ENCODE peak calls at places on chromosomes 16 and 17, in seven cellular contexts. E, R, U, D, B, H and A are unnamed samples.

GRCh38 chr17:29615492-29616299 is 7.0 kb downstream of the CORO6 start:
- DNase-seq in E (peak; percentile 79), R (peak; percentile 72), U (peak; percentile 80), D (peak; percentile 92), B (peak; percentile 61), H (peak; percentile 94), A (peak; percentile 87)

GRCh38 chr16:14496786-14497185 is 133.3 kb downstream of the PARN start:
- DNase-seq in E (no peak), R (no peak), U (no peak), D (no peak), B (no peak), H (no peak), A (no peak)

GRCh38 chr17:78369791-78370381 is 8.6 kb upstream of the PGS1 start:
- DNase-seq in E (no peak), R (no peak), U (no peak), D (no peak), B (no peak), H (no peak), A (no peak)

GRCh38 chr17:27489045-27489715 is 32.9 kb downstream of the KSR1 start:
- DNase-seq in E (peak; percentile 64), R (peak; percentile 33), U (peak; percentile 44), D (peak; percentile 50), B (no peak), H (peak; percentile 87), A (peak; percentile 62)

GRCh38 chr17:50872710-50873424 is 6.7 kb upstream of the TOB1 start:
- DNase-seq in E (peak; percentile 63), R (peak; percentile 46), U (peak; percentile 90), D (peak; percentile 48), B (no peak), H (peak; percentile 77), A (peak; percentile 67)

GRCh38 chr17:50267074-50267841 is 7.0 kb upstream of the TMEM92 start:
- DNase-seq in E (no peak), R (no peak), U (peak; percentile 68), D (no peak), B (no peak), H (peak; percentile 64), A (peak; percentile 60)

GRCh38 chr17:21239680-21240374 is 13.4 kb downstream of the NATD1 start:
- DNase-seq in E (peak; percentile 20), R (peak; percentile 24), U (peak; percentile 36), D (no peak), B (no peak), H (no peak), A (peak; percentile 58)

GRCh38 chr16:51922476-51922875 is 624.5 kb downstream of the TOX3 start:
- DNase-seq in E (no peak), R (peak; percentile 98), U (no peak), D (no peak), B (no peak), H (no peak), A (no peak)

GRCh38 chr17:40862985-40863733 is 3.9 kb downstream of the KRT12 start:
- DNase-seq in E (peak; percentile 9), R (no peak), U (no peak), D (no peak), B (no peak), H (no peak), A (peak; percentile 5)
- TF ChIP-seq CTCF in E (peak; percentile 49), R (peak; percentile 46), U (peak; percentile 4), D (no peak), B (peak; percentile 56), H (no peak), A (peak; percentile 56)

DNA sequence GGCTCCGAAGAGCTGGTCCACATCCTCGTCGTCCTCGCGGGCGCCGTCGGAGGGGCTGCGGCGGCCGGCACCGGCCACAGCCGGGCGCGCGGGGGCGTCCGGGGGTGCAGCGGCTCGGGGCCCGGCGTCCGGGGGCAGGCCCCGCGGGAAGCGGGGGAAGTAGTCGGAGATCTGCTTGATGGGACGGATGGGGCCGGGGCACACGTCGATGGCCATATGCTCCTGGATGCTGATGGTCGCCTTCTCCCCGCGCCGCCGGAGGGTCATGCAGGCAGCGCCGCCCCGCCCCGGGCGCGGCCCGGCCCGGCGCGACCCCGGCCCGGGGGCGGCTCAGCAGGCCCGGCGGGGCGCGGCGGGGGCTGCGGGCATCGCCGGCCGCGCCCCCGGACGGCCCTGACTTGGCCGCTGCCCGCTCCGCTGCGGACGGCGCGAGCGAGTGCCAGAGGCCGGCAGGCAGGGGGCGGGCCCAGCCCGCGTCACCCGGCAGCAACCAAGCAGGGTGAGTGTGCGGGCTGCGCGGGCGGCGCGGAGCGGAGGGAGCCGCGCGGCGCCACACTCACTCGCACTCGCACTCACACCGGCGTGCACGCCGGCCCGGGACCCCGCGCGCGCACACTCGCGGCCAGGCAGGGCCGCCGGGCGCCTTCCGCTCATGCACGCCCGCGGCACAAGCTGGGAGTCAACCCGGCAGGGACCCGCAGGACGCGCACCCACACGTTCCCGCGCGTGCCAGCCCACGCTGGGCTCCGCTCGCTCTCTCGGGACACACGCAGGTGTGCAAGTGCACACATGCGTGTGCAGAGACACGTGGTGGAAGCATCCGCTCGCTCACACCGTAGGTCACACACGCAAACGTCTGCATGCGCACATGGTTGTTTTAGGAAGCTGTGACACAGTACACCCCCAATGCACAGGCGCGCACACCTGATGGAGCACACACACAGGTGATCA is at the start of gene DOC2B:
- DNase-seq in E (peak; percentile 58), R (peak; percentile 27), U (peak; percentile 30), D (peak; percentile 69), B (peak; percentile 17), H (no peak), A (peak; percentile 26)
- H3K4me3 ChIP-seq in E (no peak within 1 kb of the TSS), R (peak within 1 kb of the TSS; percentile 37), U (no peak within 1 kb of the TSS), D (peak within 1 kb of the TSS; percentile 75), B (no peak within 1 kb of the TSS), H (no peak within 1 kb of the TSS), A (no peak within 1 kb of the TSS)

DNA sequence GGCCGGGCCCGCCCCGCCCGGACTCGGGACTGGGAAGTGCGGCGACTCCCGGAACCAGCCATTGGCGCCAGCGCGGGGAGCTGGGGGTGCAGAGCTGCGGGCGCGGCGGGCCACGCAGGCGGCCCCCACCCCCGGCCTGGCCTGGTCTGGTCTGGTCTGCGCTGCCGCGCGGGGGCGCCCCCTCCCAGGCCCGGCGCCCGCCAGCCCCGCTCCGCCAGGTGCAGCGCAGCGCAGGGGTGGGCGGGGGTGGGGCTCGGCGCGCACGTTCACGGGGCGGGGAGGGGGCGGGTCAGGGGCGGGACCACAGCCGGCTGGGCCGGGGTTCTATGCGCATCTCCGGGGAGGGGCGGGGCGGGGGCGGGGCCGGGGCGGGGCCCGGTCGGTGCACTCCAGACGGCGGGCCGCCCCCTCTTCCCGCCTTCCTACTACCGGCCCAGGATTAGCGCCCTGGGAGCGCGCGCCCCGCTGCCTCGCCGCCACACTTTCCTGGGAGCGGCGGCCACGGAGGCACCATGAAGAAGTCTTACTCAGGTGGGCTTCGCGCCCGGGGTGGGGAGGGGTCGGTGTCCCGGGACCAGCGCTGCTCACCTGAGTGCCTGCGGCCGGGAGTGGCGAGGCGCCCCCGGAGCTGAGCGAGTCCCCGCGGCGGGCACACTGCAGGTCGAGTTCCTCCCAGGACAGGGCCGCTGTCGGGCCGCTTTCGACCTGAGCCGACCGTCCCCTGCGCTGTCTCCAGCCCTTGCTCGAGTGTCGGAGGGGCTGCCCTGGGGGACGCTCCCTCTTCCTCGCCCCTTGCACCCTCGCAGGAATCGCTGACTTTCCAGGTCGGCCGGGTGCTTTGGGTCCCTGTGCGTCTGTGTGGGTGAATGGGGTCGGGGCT is 140.5 kb downstream of the SEC14L1 start:
- DNase-seq in E (peak; percentile 45), R (peak; percentile 33), U (no peak), D (peak; percentile 74), B (no peak), H (peak; percentile 76), A (no peak)
- TF ChIP-seq CTCF in E (no peak), R (peak; percentile 27), U (no peak), D (no peak), B (no peak), H (peak; percentile 15), A (no peak)

GRCh38 chr16:20906225-20906870 is 5.8 kb downstream of the LYRM1 start:
- DNase-seq in E (peak; percentile 94), R (peak; percentile 49), U (peak; percentile 93), D (no peak), B (no peak), H (no peak), A (peak; percentile 96)
- H3K4me3 ChIP-seq in E (no peak overlapping the region), R (no peak overlapping the region), U (no peak overlapping the region), D (no peak overlapping the region), B (no peak overlapping the region), H (no peak overlapping the region), A (no peak overlapping the region)